ENCODE peak calls at places on chromosomes 5 and 9, in nine cellular contexts. R, W, Q, V, N, T, A, G and I are unnamed samples.

GRCh38 chr9:134163374-134164196 is 779 bp downstream of the RNU6ATAC start:
- DNase-seq in R (no peak), A (peak; percentile 33), Q (peak; percentile 43), N (peak; percentile 52), V (no peak), W (no peak), T (peak; percentile 82), G (no peak), I (peak; percentile 15)

GRCh38 chr5:39424751-39425524 is at the start of gene DAB2:
- DNase-seq in A (peak; percentile 86), R (peak; percentile 48), T (peak; percentile 90), G (peak; percentile 95), N (peak; percentile 88), V (peak; percentile 84), Q (no peak), W (peak; percentile 91), I (peak; percentile 94)

GRCh38 chr5:122492675-122493074 is 180.6 kb downstream of the SNCAIP start:
- DNase-seq in R (no peak), Q (no peak), A (no peak), N (no peak), V (no peak), G (no peak), W (no peak), T (no peak), I (peak; percentile 37)

GRCh38 chr5:148011407-148012124 is 52.2 kb upstream of the SPINK5 start:
- DNase-seq in A (peak; percentile 11), V (no peak), W (peak; percentile 83), G (no peak), N (no peak), R (no peak), Q (no peak), T (no peak), I (peak; percentile 78)

GRCh38 chr5:36392818-36393217 is 91.1 kb upstream of the RANBP3L start:
- DNase-seq in T (no peak), Q (no peak), G (no peak), R (no peak), N (no peak), A (no peak), V (no peak), W (peak; percentile 65), I (peak; percentile 65)

GRCh38 chr5:134161712-134162395 is 14.9 kb downstream of the SKP1 start:
- DNase-seq in W (no peak), A (no peak), R (no peak), N (no peak), T (no peak), G (no peak), Q (no peak), V (no peak), I (no peak)

GRCh38 chr5:142600611-142601360 is 85.1 kb downstream of the FGF1 start:
- DNase-seq in Q (no peak), V (no peak), A (no peak), N (no peak), W (no peak), G (no peak), T (no peak), R (no peak), I (peak; percentile 62)

GRCh38 chr9:33162721-33163311 is 4.3 kb downstream of the B4GALT1 start:
- DNase-seq in Q (no peak), V (no peak), T (peak; percentile 60), N (no peak), G (no peak), W (no peak), A (no peak), R (no peak), I (peak; percentile 67)

GRCh38 chr9:134396258-134396742 is 70.0 kb downstream of the RXRA start:
- DNase-seq in A (peak; percentile 51), W (no peak), T (peak; percentile 77), V (peak; percentile 95), R (peak; percentile 77), G (no peak), Q (peak; percentile 23), N (no peak), I (no peak)

GRCh38 chr5:82792001-82792615 is 285.1 kb downstream of the TMEM167A start:
- DNase-seq in Q (no peak), N (no peak), W (no peak), G (no peak), T (no peak), V (no peak), A (no peak), R (no peak), I (no peak)

GRCh38 chr9:93089481-93089991 is 6.5 kb upstream of the CARD19 start:
- DNase-seq in Q (no peak), N (no peak), A (no peak), G (no peak), R (no peak), V (no peak), T (peak; percentile 19), W (no peak), I (no peak)

GRCh38 chr9:61665330-61665751 is 475.5 kb downstream of the SPATA31A7 start:
- DNase-seq in R (no peak), G (no peak), T (no peak), Q (no peak), V (no peak), W (no peak), A (no peak), N (no peak), I (no peak)

GRCh38 chr5:116724971-116725370 is 150.3 kb upstream of the SEMA6A start:
- DNase-seq in N (no peak), V (no peak), Q (no peak), A (no peak), T (no peak), G (no peak), R (no peak), W (no peak), I (no peak)

GRCh38 chr5:74420220-74420619 is 220.3 kb downstream of the ENC1 start:
- DNase-seq in G (no peak), W (no peak), Q (no peak), N (no peak), A (no peak), V (no peak), T (no peak), R (no peak), I (no peak)

GRCh38 chr5:89396262-89396975 is 513.4 kb upstream of the MEF2C start:
- DNase-seq in N (no peak), Q (no peak), G (no peak), V (peak; percentile 86), W (no peak), A (peak; percentile 92), R (peak; percentile 5), T (no peak), I (peak; percentile 40)

GRCh38 chr9:15485836-15486678 is 24.7 kb downstream of the PSIP1 start:
- DNase-seq in G (no peak), T (no peak), A (peak; percentile 13), Q (no peak), V (no peak), N (peak; percentile 7), W (no peak), R (no peak), I (no peak)

GRCh38 chr5:173758675-173759074 is 129.5 kb upstream of the CPEB4 start:
- DNase-seq in R (no peak), N (no peak), T (no peak), A (no peak), W (no peak), V (no peak), G (no peak), Q (no peak), I (no peak)